ENCODE peak calls at places on chromosomes 13 and 19, in five cellular contexts. H is NCI-H187; Z is adipocyte; T is activated naive CD4-positive, alpha-beta T cell; D is stimulated activated naive B cell treated with anti-CD40 and anti-IgM and Interleukin-4, amounts not matched to agents 10 μg/mL and 1 μg/mL and 100 μg/mL, for 72 hours. L is an unnamed sample.
A peak's percentile ranks its signal among the peaks of the same experiment; 100 is the strongest.

GRCh38 chr19:44430956-44431355 is 17.3 kb downstream of the ZNF229 start:
- DNase-seq in D (no peak), Z (no peak), H (no peak), T (no peak), L (no peak)

GRCh38 chr13:110643324-110643723 is 28.0 kb downstream of the NAXD start:
- DNase-seq in D (no peak), H (no peak), Z (no peak), T (no peak), L (no peak)

GRCh38 chr13:106919093-106919492 is 351.2 kb upstream of the ARGLU1 start:
- DNase-seq in H (no peak), Z (no peak), T (no peak), D (no peak), L (no peak)

GRCh38 chr13:91988331-91988730 is 589.9 kb downstream of the GPC5 start:
- DNase-seq in Z (no peak), H (no peak), D (no peak), T (no peak), L (no peak)

GRCh38 chr13:113956571-113956970 is 17.3 kb downstream of the C13orf46 start:
- DNase-seq in D (no peak), Z (no peak), H (no peak), T (no peak), L (no peak)

GRCh38 chr19:39411832-39412099 is 703 bp upstream of the PLEKHG2 start:
- DNase-seq in H (peak; percentile 88), D (peak; percentile 80), T (peak; percentile 87), Z (peak; percentile 98), L (peak; percentile 87)

GRCh38 chr19:45607071-45608029 is 5.3 kb upstream of the GPR4 start:
- DNase-seq in H (no peak), Z (peak; percentile 91), T (peak; percentile 10), D (no peak), L (peak; percentile 14)

GRCh38 chr13:40402931-40403412 is 263.5 kb downstream of the FOXO1 start:
- DNase-seq in D (no peak), T (no peak), H (no peak), Z (peak; percentile 37), L (no peak)

GRCh38 chr13:112073245-112074138 is 6.5 kb downstream of the SOX1 start:
- DNase-seq in T (no peak), Z (no peak), D (no peak), H (no peak), L (no peak)

GRCh38 chr13:62092949-62093348 is 677.3 kb upstream of the PCDH20 start:
- DNase-seq in Z (no peak), H (no peak), D (no peak), T (no peak), L (no peak)

GRCh38 chr19:4933528-4933927 is 24.2 kb downstream of the UHRF1 start:
- DNase-seq in D (no peak), H (no peak), T (no peak), Z (no peak), L (no peak)

GRCh38 chr13:77827350-77827749 is 91.3 kb downstream of the EDNRB start:
- DNase-seq in T (no peak), Z (no peak), D (no peak), H (no peak), L (no peak)

GRCh38 chr19:29478578-29479565 is 46.9 kb upstream of the VSTM2B start:
- DNase-seq in Z (no peak), D (no peak), H (peak; percentile 30), T (no peak), L (no peak)

GRCh38 chr13:24181991-24182702 is 21.6 kb downstream of the SPATA13 start:
- DNase-seq in T (no peak), H (no peak), Z (peak; percentile 73), D (no peak), L (no peak)

GRCh38 chr19:18685597-18686164 is 2.2 kb downstream of the CRTC1 start:
- DNase-seq in T (no peak), H (no peak), Z (peak; percentile 42), D (no peak), L (no peak)

GRCh38 chr13:43196171-43196611 is 172.8 kb downstream of the DNAJC15 start:
- DNase-seq in H (no peak), T (no peak), D (no peak), Z (peak; percentile 43), L (no peak)

GRCh38 chr19:5058456-5059190 is 89.7 kb downstream of the KDM4B start:
- DNase-seq in H (no peak), D (no peak), T (no peak), Z (peak; percentile 19), L (no peak)

GRCh38 chr13:44174769-44175425 is 198.7 kb upstream of the SERP2 start:
- DNase-seq in T (no peak), H (no peak), D (no peak), Z (peak; percentile 54), L (no peak)